ENCODE peak calls at places on chromosomes 16 and 17, in five cellular contexts. I, L, Q, T and G are unnamed samples.

GRCh38 chr16:9123871-9124270 is 32.4 kb downstream of the HAPSTR1 start:
- DNase-seq in I (no peak), L (no peak), Q (no peak), T (no peak), G (no peak)

GRCh38 chr16:68539704-68540370 is 746 bp downstream of the ZFP90 start:
- DNase-seq in I (no peak), L (no peak), Q (peak), T (peak), G (peak)

GRCh38 chr17:65785109-65785508 is 223.7 kb upstream of the AXIN2 start:
- DNase-seq in I (no peak), L (peak), Q (no peak), T (no peak), G (peak)

GRCh38 chr16:49748322-49748721 is 107.6 kb downstream of the ZNF423 start:
- DNase-seq in I (no peak), L (no peak), Q (no peak), T (no peak), G (peak)

GRCh38 chr17:33291248-33292183 is 1.6 kb downstream of the ASIC2 start:
- DNase-seq in I (peak), L (peak), Q (peak), T (peak), G (peak)

GRCh38 chr17:20852541-20853370 is 190.1 kb downstream of the USP22 start:
- DNase-seq in I (peak), L (no peak), Q (peak), T (peak), G (peak)

GRCh38 chr16:14378684-14379467 is 251.2 kb downstream of the PARN start:
- DNase-seq in I (no peak), L (peak), Q (no peak), T (no peak), G (no peak)

GRCh38 chr16:5560084-5560483 is 462.5 kb upstream of the EEF2KMT start:
- DNase-seq in I (no peak), L (no peak), Q (no peak), T (peak), G (no peak)

GRCh38 chr16:19478505-19478904 is 43.4 kb downstream of the GDE1 start:
- DNase-seq in I (no peak), L (no peak), Q (no peak), T (no peak), G (no peak)

GRCh38 chr17:36534117-36534880 is at the start of gene MYO19:
- DNase-seq in I (peak), L (peak), Q (peak), T (peak), G (peak)

GRCh38 chr16:67162439-67163163 is 1.9 kb upstream of the HSF4 start:
- DNase-seq in I (no peak), L (no peak), Q (no peak), T (peak), G (peak)

GRCh38 chr17:61294777-61295176 is 104.9 kb upstream of the TBX2 start:
- DNase-seq in I (no peak), L (peak), Q (no peak), T (peak), G (peak)

GRCh38 chr16:67719778-67720144 is 645 bp upstream of the GFOD2 start:
- DNase-seq in I (peak), L (peak), Q (no peak), T (peak), G (peak)

GRCh38 chr17:51124641-51125503 is 4.2 kb upstream of the SPAG9 start:
- DNase-seq in I (no peak), L (no peak), Q (no peak), T (no peak), G (no peak)

GRCh38 chr16:62066747-62067146 is 30.5 kb upstream of the CDH8 start:
- DNase-seq in I (no peak), L (no peak), Q (no peak), T (no peak), G (no peak)

GRCh38 chr17:55344514-55344997 is 77.1 kb downstream of the MMD start:
- DNase-seq in I (no peak), L (no peak), Q (no peak), T (no peak), G (no peak)

GRCh38 chr16:24609740-24610420 is 70.5 kb downstream of the RBBP6 start:
- DNase-seq in I (peak), L (peak), Q (peak), T (peak), G (peak)

GRCh38 chr17:40333781-40334453 is 24.9 kb downstream of the RARA start:
- DNase-seq in I (no peak), L (no peak), Q (no peak), T (no peak), G (no peak)

GRCh38 chr17:30091166-30091670 is 25.4 kb upstream of the NSRP1 start:
- DNase-seq in I (no peak), L (no peak), Q (no peak), T (no peak), G (no peak)

GRCh38 chr17:78112508-78113471 is 15.8 kb downstream of the TMC6 start:
- DNase-seq in I (peak), L (peak), Q (peak), T (peak), G (peak)

GRCh38 chr17:1485311-1485747 is 7.2 kb downstream of the MYO1C start:
- DNase-seq in I (peak), L (no peak), Q (peak), T (peak), G (peak)

GRCh38 chr16:69179255-69180010 is 7.5 kb upstream of the SNTB2 start:
- DNase-seq in I (no peak), L (peak), Q (no peak), T (no peak), G (peak)

GRCh38 chr17:51921500-51921899 is 237.0 kb downstream of the CA10 start:
- DNase-seq in I (no peak), L (no peak), Q (no peak), T (no peak), G (no peak)

GRCh38 chr17:43791589-43791988 is 11.4 kb downstream of the CFAP97D1 start:
- DNase-seq in I (no peak), L (peak), Q (peak), T (peak), G (peak)

GRCh38 chr16:63312343-63312742 is 1276.1 kb upstream of the CDH8 start:
- DNase-seq in I (no peak), L (no peak), Q (no peak), T (no peak), G (no peak)

GRCh38 chr17:54795046-54795445 is 105.6 kb upstream of the TOM1L1 start:
- DNase-seq in I (no peak), L (no peak), Q (no peak), T (no peak), G (no peak)

GRCh38 chr17:13076905-13077304 is 59.1 kb upstream of the ELAC2 start:
- DNase-seq in I (no peak), L (no peak), Q (no peak), T (no peak), G (no peak)

GRCh38 chr17:31598921-31599571 is 207.6 kb downstream of the RAB11FIP4 start:
- DNase-seq in I (no peak), L (no peak), Q (no peak), T (no peak), G (peak)

GRCh38 chr17:16945141-16945493 is 26.8 kb downstream of the TNFRSF13B start:
- DNase-seq in I (no peak), L (no peak), Q (no peak), T (no peak), G (no peak)

GRCh38 chr16:68402748-68403040 is 45.6 kb downstream of the SMPD3 start:
- DNase-seq in I (no peak), L (no peak), Q (no peak), T (peak), G (no peak)

GRCh38 chr16:69711115-69711740 is 15.1 kb downstream of the NQO1 start:
- DNase-seq in I (no peak), L (peak), Q (no peak), T (no peak), G (no peak)

GRCh38 chr17:63647065-63647725 is 25.0 kb downstream of the MAP3K3 start:
- DNase-seq in I (no peak), L (peak), Q (no peak), T (peak), G (peak)

GRCh38 chr16:48503779-48504178 is 106.2 kb downstream of the N4BP1 start:
- DNase-seq in I (no peak), L (peak), Q (no peak), T (no peak), G (no peak)

GRCh38 chr17:2151634-2152033 is 96.7 kb downstream of the HIC1 start:
- DNase-seq in I (no peak), L (peak), Q (no peak), T (peak), G (no peak)

GRCh38 chr17:65699459-65699858 is 138.0 kb upstream of the AXIN2 start:
- DNase-seq in I (no peak), L (no peak), Q (no peak), T (no peak), G (no peak)

GRCh38 chr17:77889866-77890760 is 68.4 kb upstream of the TNRC6C start:
- DNase-seq in I (no peak), L (no peak), Q (no peak), T (no peak), G (no peak)

GRCh38 chr17:38605230-38605851 is 411 bp downstream of the SRCIN1 start:
- DNase-seq in I (peak), L (no peak), Q (peak), T (peak), G (no peak)

GRCh38 chr17:65163990-65164495 is 26.9 kb downstream of the RGS9 start:
- DNase-seq in I (no peak), L (peak), Q (peak), T (peak), G (peak)

GRCh38 chr16:57675752-57676623 is 7.9 kb downstream of the ADGRG3 start:
- DNase-seq in I (no peak), L (no peak), Q (peak), T (peak), G (no peak)

GRCh38 chr17:67514998-67515397 is 137.9 kb downstream of the PITPNC1 start:
- DNase-seq in I (no peak), L (no peak), Q (peak), T (peak), G (no peak)

DNA sequence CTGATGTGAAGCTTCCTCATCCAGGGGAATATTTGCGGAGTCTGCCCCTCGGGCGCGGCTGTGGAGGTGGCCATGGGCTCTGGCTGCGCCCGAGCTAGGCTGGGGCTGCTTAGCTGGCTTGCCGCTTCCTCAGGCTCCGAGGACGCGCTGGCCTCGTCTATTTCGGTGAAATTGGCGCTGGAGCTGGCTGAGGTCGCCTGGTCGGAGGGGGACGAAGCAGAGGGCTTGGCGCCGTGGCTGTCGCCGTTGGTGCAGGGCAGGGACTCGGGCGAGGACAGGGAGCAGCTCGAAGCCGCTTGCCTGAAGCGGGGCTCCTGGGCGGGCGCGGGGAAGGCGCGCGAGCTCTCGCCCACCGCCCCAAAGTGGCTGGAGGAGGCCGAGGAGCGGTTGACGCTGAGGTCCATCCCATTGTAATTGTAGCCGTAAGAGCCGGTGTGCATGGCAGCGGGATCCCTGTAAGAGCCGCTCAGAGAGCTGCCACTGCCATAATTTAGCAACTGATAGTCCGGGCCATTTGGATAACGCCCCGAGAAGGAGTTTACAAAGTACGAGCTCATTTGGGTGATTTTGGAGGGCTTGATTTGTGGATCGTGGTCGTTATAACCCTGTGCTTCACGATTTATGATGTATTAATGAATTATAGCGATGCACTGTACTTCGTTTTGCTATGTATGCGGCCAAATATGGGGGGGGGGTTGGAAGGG is at the start of gene HOXB5:
- DNase-seq in I (no peak), L (peak), Q (peak), T (peak), G (no peak)
- H2AK5ac ChIP-seq in I (no peak), L (peak), Q (no peak), T (no peak), G (peak)

DNA sequence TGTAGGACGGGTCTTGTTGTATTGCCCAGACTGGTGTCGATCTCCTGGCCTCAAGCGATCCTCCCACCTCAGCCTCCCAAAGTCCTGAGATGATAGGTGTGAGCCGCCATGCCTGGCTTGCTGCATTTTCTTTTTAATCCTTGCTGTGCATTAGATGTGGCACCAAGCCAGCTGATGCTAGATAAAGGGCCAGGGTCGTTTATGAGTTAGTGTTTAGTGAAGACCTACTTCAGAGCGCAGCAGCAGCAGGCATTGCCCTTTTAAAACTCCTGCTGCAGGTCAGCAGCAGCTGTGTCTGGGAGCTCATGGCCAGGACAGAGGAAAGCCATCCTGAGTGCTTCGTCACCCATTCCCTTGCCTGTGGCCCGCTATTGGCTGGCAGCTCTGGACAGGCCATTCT is 237.3 kb downstream of the CCDC182 start:
- DNase-seq in I (no peak), L (no peak), Q (no peak), T (no peak), G (no peak)
- H2AK5ac ChIP-seq in I (no peak), L (no peak), Q (no peak), T (no peak), G (no peak)

GRCh38 chr16:4110065-4110464 is 6.2 kb downstream of the ADCY9 start:
- DNase-seq in I (no peak), L (no peak), Q (no peak), T (no peak), G (no peak)

GRCh38 chr16:4111748-4112696 is 4.2 kb downstream of the ADCY9 start:
- DNase-seq in I (no peak), L (peak), Q (no peak), T (no peak), G (peak)

GRCh38 chr16:4113358-4114256 is 2.6 kb downstream of the ADCY9 start:
- DNase-seq in I (no peak), L (no peak), Q (no peak), T (no peak), G (no peak)

GRCh38 chr16:4109250-4109736 is 6.9 kb downstream of the ADCY9 start:
- DNase-seq in I (no peak), L (no peak), Q (no peak), T (peak), G (no peak)

DNA sequence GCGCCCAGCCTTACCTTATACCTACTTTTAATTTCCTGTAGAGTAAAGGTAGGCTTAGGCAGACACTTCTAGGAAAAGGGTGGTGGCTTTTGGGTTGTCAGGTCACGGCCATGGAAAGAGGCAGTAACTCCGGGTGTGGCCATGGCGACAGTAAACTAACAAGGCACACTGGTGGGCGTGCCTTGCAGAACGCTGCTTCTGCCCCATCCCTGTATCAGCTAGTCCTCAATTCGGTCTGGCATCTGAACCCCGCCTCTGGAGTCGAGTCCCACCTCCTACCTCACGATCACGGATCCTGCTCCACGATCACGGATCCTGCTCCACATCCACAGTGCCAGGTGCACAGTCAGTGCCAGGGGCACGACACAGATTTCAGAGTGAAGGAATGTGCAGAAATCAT is 5.6 kb downstream of the ADCY9 start:
- DNase-seq in I (no peak), L (no peak), Q (peak), T (peak), G (no peak)
- H2AK5ac ChIP-seq in I (no peak), L (peak), Q (no peak), T (no peak), G (no peak)

GRCh38 chr17:75047398-75048098 is 523 bp downstream of the KCTD2 start:
- DNase-seq in I (peak), L (no peak), Q (no peak), T (no peak), G (peak)
- H2AK5ac ChIP-seq in I (peak), L (peak), Q (no peak), T (peak), G (no peak)

GRCh38 chr17:82840431-82840831 is 609 bp upstream of the ZNF750 start:
- DNase-seq in I (no peak), L (no peak), Q (no peak), T (peak), G (no peak)
- H2AK5ac ChIP-seq in I (peak), L (no peak), Q (no peak), T (no peak), G (no peak)

DNA sequence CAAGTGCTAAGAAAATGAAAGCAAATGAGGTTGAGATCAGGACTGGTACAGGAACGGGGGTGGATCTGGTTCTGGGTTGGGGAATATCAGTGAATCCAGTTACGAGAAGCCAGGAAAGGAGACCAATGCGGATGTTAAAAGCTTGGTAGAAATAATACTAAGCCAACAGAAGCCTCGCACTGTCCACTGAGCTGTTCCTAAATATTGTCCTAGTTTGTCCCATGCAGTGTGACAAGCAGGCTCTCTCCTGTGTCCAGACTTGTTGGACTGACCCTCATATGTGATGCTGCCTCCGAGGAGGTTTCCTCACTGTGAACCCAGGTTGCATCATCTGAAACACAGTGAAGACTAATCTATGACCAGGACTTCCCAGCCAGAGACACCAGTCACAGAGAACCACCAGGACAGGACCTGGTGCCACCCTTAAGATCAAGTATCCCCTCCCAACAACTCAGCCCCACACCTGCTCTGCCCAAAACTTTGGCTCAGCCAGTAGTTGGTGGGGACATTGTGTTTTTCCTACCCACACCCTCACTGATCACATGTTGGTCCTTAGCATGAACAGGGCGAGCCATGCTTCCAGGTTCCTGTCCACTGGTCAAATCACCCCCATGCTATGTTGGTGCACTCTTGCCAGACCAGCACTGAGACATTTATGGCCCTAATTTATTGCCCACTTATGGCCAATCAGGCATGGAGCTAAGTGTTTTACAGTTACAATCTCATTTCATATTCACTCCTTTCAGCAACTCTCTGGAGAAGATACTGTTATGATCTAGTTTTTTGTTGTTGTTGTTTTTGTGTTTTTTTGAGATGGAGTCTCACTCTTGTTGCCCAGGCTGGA is 32.6 kb upstream of the SCNN1B start:
- DNase-seq in I (no peak), L (no peak), Q (no peak), T (peak), G (no peak)
- H2AK5ac ChIP-seq in I (no peak), L (no peak), Q (no peak), T (no peak), G (no peak)